ENCODE peak calls at places on chromosomes 2 and 18, in four cellular contexts. One of them, this sample, is unnamed. For H3K4me1, the result is how much of the 10 kb centered on the place peaks cover.

GRCh38 chr18:7671105-7671504 is 104.0 kb downstream of the PTPRM start:
- DNase-seq in A549: no peak
- DNase-seq in fibroblast of lung: no peak
- DNase-seq in adrenal gland: no peak
- DNase-seq in this sample: no peak

GRCh38 chr2:33529771-33530481 is 53.5 kb downstream of the RASGRP3 start:
- DNase-seq in A549: peak
- DNase-seq in adrenal gland: no peak
- DNase-seq in fibroblast of lung: peak
- DNase-seq in this sample: no peak

GRCh38 chr2:58702302-58702696 is 461.2 kb upstream of the FANCL start:
- DNase-seq in A549: no peak
- DNase-seq in fibroblast of lung: peak
- DNase-seq in adrenal gland: no peak
- DNase-seq in this sample: no peak

GRCh38 chr2:179440642-179441251 is 176.1 kb upstream of the SESTD1 start:
- DNase-seq in adrenal gland: no peak
- DNase-seq in A549: no peak
- DNase-seq in fibroblast of lung: peak
- DNase-seq in this sample: no peak

GRCh38 chr2:223758131-223758840 is 79.1 kb downstream of the AP1S3 start:
- DNase-seq in A549: no peak
- DNase-seq in adrenal gland: no peak
- DNase-seq in fibroblast of lung: no peak
- DNase-seq in this sample: no peak

GRCh38 chr2:26175716-26176615 is 3.1 kb downstream of the GAREM2 start:
- DNase-seq in fibroblast of lung: no peak
- DNase-seq in adrenal gland: no peak
- DNase-seq in A549: no peak
- DNase-seq in this sample: no peak

GRCh38 chr2:121613152-121613551 is 36.1 kb downstream of the CLASP1 start:
- DNase-seq in A549: no peak
- DNase-seq in adrenal gland: no peak
- DNase-seq in fibroblast of lung: no peak
- DNase-seq in this sample: no peak

GRCh38 chr2:235008584-235009044 is 56.8 kb downstream of the SH3BP4 start:
- DNase-seq in A549: no peak
- DNase-seq in adrenal gland: no peak
- DNase-seq in fibroblast of lung: no peak
- DNase-seq in this sample: no peak

GRCh38 chr18:75062297-75062886 is 146.5 kb downstream of the PTGR3 start:
- DNase-seq in adrenal gland: no peak
- DNase-seq in A549: no peak
- DNase-seq in fibroblast of lung: no peak
- DNase-seq in this sample: no peak

GRCh38 chr2:72148391-72148974 is 821 bp upstream of the CYP26B1 start:
- DNase-seq in A549: no peak
- DNase-seq in adrenal gland: no peak
- DNase-seq in fibroblast of lung: no peak
- DNase-seq in this sample: peak

GRCh38 chr2:229679393-229680125 is 34.8 kb downstream of the DNER start:
- DNase-seq in fibroblast of lung: peak
- DNase-seq in adrenal gland: no peak
- DNase-seq in A549: no peak
- DNase-seq in this sample: no peak

DNA sequence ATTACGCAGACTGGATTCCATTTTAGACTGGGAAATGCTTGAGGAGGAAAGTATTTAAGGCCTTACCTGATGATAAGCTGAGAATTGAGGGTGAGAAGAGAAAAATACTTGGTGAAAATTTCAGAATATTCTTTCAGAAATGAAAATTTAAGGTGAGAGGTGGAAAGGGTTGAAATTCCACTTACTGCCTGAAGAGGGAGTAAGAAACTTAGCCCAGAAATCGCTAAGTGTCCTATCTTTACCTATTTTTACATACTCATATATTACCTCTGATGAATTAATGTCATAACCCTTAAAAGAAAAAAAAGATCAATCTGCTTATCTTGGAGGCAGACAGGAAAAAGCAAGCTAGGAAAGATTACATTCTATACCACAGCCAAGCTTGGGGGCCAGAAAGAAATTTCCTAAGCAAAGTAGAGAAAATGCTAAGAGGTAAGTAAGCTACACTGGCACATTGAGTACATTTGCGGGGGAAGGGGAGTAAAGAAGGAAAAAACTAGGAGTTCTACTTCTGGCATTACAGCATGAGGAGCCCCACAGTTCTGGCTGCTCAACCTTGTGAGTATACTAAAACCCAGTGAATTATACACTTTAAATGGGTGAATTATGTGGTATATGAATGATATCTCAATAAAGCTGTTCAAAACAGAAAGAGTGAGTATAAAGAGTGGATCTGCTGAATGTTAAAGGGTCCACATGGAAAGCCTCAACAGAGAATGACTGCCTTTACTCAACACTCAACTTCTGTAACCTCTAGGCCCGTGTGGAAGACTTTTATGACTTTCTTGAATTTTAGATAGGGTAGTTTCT is 33.8 kb downstream of the SMC6 start:
- DNase-seq in adrenal gland: no peak
- DNase-seq in fibroblast of lung: no peak
- DNase-seq in A549: peak
- DNase-seq in this sample: no peak
- H3K4me1 ChIP-seq in adrenal gland: under half
- H3K4me1 ChIP-seq in fibroblast of lung: under half
- H3K4me1 ChIP-seq in A549: under half
- H3K4me1 ChIP-seq in this sample: under half

GRCh38 chr2:163690896-163691295 is 44.9 kb downstream of the FIGN start:
- DNase-seq in A549: no peak
- DNase-seq in adrenal gland: no peak
- DNase-seq in fibroblast of lung: no peak
- DNase-seq in this sample: no peak
- TF ChIP-seq CTCF in A549: no peak
- TF ChIP-seq CTCF in adrenal gland: no peak
- TF ChIP-seq CTCF in fibroblast of lung: no peak
- TF ChIP-seq CTCF in this sample: no peak

GRCh38 chr2:37851828-37852584 is 73.1 kb upstream of the RMDN2 start:
- DNase-seq in A549: no peak
- DNase-seq in adrenal gland: no peak
- DNase-seq in fibroblast of lung: peak
- DNase-seq in this sample: no peak
- H3K27ac ChIP-seq in A549: no peak
- H3K27ac ChIP-seq in adrenal gland: no peak
- H3K27ac ChIP-seq in fibroblast of lung: no peak
- H3K27ac ChIP-seq in this sample: peak

GRCh38 chr2:219645631-219646527 is 18.4 kb downstream of the SLC4A3 start:
- DNase-seq in fibroblast of lung: peak
- DNase-seq in adrenal gland: peak
- DNase-seq in A549: no peak
- DNase-seq in this sample: no peak
- H3K4me1 ChIP-seq in fibroblast of lung: under half
- H3K4me1 ChIP-seq in adrenal gland: under half
- H3K4me1 ChIP-seq in A549: under half
- H3K4me1 ChIP-seq in this sample: under half

This sample was measured in right atrium auricular region.